ENCODE peak calls at places on chromosome 3, in five cellular contexts. M is amniotic stem cell; L is stimulated activated CD8-positive, alpha-beta memory T cell treated with anti-CD3 and anti-CD28 coated beads, Interleukin-4, amount 100 ng/mL, for 4 hours; N is GM20000; O is Calu3. J is an unnamed sample.

GRCh38 chr3:177475266-177475665 is 278.0 kb upstream of the TBL1XR1 start:
- DNase-seq in O (no peak), L (no peak), N (no peak), M (no peak), J (no peak)

GRCh38 chr3:42451546-42452230 is 41.3 kb upstream of the LYZL4 start:
- DNase-seq in O (peak), N (no peak), L (no peak), M (no peak), J (no peak)

GRCh38 chr3:130820976-130821375 is 72.9 kb upstream of the ATP2C1 start:
- DNase-seq in O (peak), M (peak), L (no peak), N (no peak), J (peak)

GRCh38 chr3:27623085-27623753 is 98.9 kb downstream of the EOMES start:
- DNase-seq in L (no peak), M (no peak), N (no peak), O (no peak), J (no peak)

GRCh38 chr3:81909756-81910155 is 148.3 kb upstream of the GBE1 start:
- DNase-seq in N (no peak), O (no peak), M (no peak), L (no peak), J (no peak)

GRCh38 chr3:20056727-20057611 is 16.7 kb downstream of the KAT2B start:
- DNase-seq in N (peak), L (no peak), M (no peak), O (no peak), J (no peak)

GRCh38 chr3:96483781-96484180 is 330.6 kb upstream of the EPHA6 start:
- DNase-seq in O (no peak), M (no peak), L (no peak), N (no peak), J (no peak)

GRCh38 chr3:15924914-15925313 is 127.1 kb upstream of the ANKRD28 start:
- DNase-seq in O (no peak), L (no peak), M (no peak), N (no peak), J (no peak)

GRCh38 chr3:13500133-13500885 is 20.2 kb downstream of the HDAC11 start:
- DNase-seq in M (no peak), N (peak), O (peak), L (no peak), J (peak)

GRCh38 chr3:108818404-108818803 is 4.2 kb upstream of the TRAT1 start:
- DNase-seq in L (no peak), N (peak), M (no peak), O (peak), J (peak)

GRCh38 chr3:30548605-30549004 is 57.8 kb upstream of the TGFBR2 start:
- DNase-seq in L (no peak), N (no peak), M (no peak), O (peak), J (peak)

GRCh38 chr3:42732196-42732828 is 29.7 kb upstream of the HHATL start:
- DNase-seq in M (no peak), N (no peak), L (no peak), O (peak), J (no peak)

J was measured in mesendoderm.